ENCODE peak calls at places on chromosomes 4 and X, in four cellular contexts. V, U, G and F are unnamed samples.

GRCh38 chr4:15665738-15666365 is 10.7 kb upstream of the FBXL5 start:
- DNase-seq in G (peak; percentile 82), U (no peak), V (no peak), F (no peak)

GRCh38 chr4:156894234-156894633 is 77.4 kb downstream of the PDGFC start:
- DNase-seq in V (no peak), U (no peak), G (no peak), F (no peak)

GRCh38 chr4:145639281-145639680 is 20.1 kb downstream of the MMAA start:
- DNase-seq in U (no peak), V (no peak), G (no peak), F (no peak)

GRCh38 chr4:36024901-36025610 is 219.3 kb downstream of the ARAP2 start:
- DNase-seq in V (no peak), G (no peak), U (no peak), F (no peak)

GRCh38 chr4:141458501-141458900 is 177.9 kb upstream of the IL15 start:
- DNase-seq in U (no peak), G (no peak), V (no peak), F (no peak)

GRCh38 chr4:184347251-184348239 is 126.8 kb downstream of the IRF2 start:
- DNase-seq in U (peak; percentile 97), V (peak; percentile 58), G (peak; percentile 96), F (no peak)

GRCh38 chrX:63453571-63453970 is 102.4 kb upstream of the SPIN4 start:
- DNase-seq in V (no peak), U (no peak), G (no peak), F (no peak)

GRCh38 chrX:102739642-102740041 is 19.1 kb downstream of the GPRASP3 start:
- DNase-seq in G (no peak), U (no peak), V (no peak), F (no peak)

GRCh38 chrX:72094894-72095293 is 36.8 kb downstream of the RTL5 start:
- DNase-seq in V (peak; percentile 24), G (no peak), U (no peak), F (peak; percentile 39)

GRCh38 chr4:161208564-161208963 is 955.2 kb downstream of the FSTL5 start:
- DNase-seq in G (no peak), V (no peak), U (no peak), F (no peak)

GRCh38 chr4:125891597-125892258 is 577.0 kb downstream of the FAT4 start:
- DNase-seq in V (no peak), G (no peak), U (no peak), F (no peak)

GRCh38 chr4:182231080-182231479 is 12.1 kb upstream of the TENM3 start:
- DNase-seq in V (no peak), G (no peak), U (no peak), F (no peak)

GRCh38 chr4:112270643-112271484 is 14.8 kb downstream of the TIFA start:
- DNase-seq in U (no peak), V (no peak), G (no peak), F (no peak)

GRCh38 chr4:154039435-154040061 is 250.7 kb upstream of the SFRP2 start:
- DNase-seq in U (no peak), G (no peak), V (no peak), F (no peak)

GRCh38 chr4:27929141-27929540 is 1068.5 kb downstream of the STIM2 start:
- DNase-seq in U (no peak), V (no peak), G (no peak), F (no peak)

GRCh38 chrX:100316987-100317386 is 93.1 kb downstream of the PCDH19 start:
- DNase-seq in G (no peak), U (no peak), V (no peak), F (no peak)

GRCh38 chr4:77100234-77100633 is 24.4 kb upstream of the CCNI start:
- DNase-seq in U (no peak), V (no peak), G (no peak), F (no peak)

GRCh38 chr4:56728512-56728911 is 47.4 kb upstream of the HOPX start:
- DNase-seq in U (no peak), V (no peak), G (no peak), F (no peak)

GRCh38 chrX:22987452-22987851 is 12.3 kb upstream of the DDX53 start:
- DNase-seq in V (no peak), U (no peak), G (no peak), F (no peak)

GRCh38 chr4:2283199-2283711 is 21.3 kb upstream of the MXD4 start:
- DNase-seq in U (no peak), G (no peak), V (no peak), F (no peak)

GRCh38 chr4:186029731-186030421 is 39.1 kb upstream of the TLR3 start:
- DNase-seq in V (no peak), G (no peak), U (no peak), F (no peak)

GRCh38 chr4:40628888-40629287 is 776 bp downstream of the RBM47 start:
- DNase-seq in V (no peak), U (no peak), G (no peak), F (no peak)

GRCh38 chr4:110088670-110089069 is 109.7 kb downstream of the ELOVL6 start:
- DNase-seq in U (peak; percentile 23), G (no peak), V (no peak), F (no peak)

GRCh38 chrX:45198706-45199105 is 2.0 kb downstream of the DIPK2B start:
- DNase-seq in V (no peak), G (no peak), U (no peak), F (no peak)

GRCh38 chr4:179447308-179447707 is 2005.1 kb upstream of the AGA start:
- DNase-seq in G (no peak), U (no peak), V (no peak), F (no peak)

GRCh38 chr4:661856-662761 is 12.0 kb downstream of the ATP5ME start:
- DNase-seq in G (no peak), V (no peak), U (no peak), F (no peak)
- TF ChIP-seq SPI1 in G (no peak), V (no peak), U (no peak), F (no peak)

DNA sequence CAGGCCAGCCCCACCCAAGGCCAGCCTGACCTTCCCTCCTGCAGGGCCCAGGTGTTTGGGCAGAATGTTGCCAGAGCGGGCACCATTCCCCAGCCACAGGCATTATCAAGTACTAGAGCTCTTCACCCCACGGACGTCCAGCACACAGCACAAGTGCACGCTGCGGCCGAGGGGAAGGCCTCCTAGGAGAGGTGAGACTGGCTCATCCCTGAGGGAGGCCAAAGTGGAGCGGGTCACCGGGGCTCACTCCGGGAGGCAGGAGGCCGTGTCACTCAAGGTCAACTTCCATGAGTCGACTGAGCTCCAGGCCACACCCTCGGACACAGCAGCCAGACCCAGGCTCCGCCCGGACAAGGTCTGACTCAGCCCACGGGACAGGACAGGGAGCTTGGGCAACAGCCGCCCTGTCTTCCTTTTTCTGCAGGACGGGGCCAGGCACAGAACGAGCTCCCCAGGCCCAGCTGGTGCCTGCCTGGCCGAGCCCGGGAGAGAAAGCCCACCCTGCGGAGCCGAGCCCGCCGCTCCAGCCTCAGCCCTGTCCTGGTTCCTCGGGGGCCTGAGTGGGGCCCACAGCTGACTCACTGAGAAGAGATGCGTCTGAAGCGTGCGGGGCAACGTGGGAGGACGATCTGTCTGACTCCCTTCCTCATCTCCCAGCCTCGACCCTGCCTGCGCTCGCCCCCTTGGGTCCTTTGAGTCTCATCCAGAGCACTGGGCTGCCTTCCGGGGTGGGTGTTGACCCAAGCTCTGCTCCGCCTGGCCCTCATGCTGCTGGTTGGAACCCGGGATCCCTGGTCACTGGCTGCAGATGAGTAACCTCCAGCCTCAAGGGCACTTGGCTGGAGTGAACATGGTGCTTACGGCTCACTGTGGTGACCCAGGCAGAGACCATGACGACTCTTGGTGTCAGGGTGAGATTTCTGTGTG is 1.6 kb downstream of the SLC49A3 start:
- DNase-seq in V (peak; percentile 91), G (peak; percentile 71), U (no peak), F (no peak)
- TF ChIP-seq POLR2AphosphoS5 in V (no peak), G (no peak), U (no peak), F (no peak)

DNA sequence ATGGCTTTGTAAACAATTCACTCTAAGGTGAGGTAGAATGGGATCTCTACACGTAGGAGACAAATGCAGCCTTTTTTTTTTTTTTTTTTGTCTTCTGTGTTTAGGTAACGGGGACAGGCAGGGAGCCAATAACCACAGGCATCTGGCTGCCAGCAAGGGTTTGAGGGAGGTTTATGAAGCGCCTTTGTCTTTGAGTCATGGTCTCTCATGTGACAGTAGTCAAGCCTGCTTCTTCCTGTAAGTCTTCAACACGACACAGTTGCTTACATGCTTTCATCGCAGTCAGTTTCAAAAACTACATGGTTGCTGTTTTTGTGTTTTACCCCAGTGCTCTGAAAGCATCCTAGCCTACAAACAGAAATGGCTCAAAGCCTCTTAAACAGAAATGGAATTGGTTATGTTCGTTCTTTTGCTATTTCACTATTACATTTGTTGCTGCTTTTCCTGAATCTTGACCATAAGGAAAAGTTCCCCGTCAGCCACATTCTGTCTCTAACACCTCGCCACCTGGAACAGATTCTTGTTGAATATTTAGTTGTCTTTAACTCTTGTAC is 127.8 kb upstream of the METTL14 start:
- DNase-seq in G (peak; percentile 11), V (no peak), U (no peak), F (no peak)
- TF ChIP-seq SPI1 in G (no peak), V (no peak), U (no peak), F (no peak)

DNA sequence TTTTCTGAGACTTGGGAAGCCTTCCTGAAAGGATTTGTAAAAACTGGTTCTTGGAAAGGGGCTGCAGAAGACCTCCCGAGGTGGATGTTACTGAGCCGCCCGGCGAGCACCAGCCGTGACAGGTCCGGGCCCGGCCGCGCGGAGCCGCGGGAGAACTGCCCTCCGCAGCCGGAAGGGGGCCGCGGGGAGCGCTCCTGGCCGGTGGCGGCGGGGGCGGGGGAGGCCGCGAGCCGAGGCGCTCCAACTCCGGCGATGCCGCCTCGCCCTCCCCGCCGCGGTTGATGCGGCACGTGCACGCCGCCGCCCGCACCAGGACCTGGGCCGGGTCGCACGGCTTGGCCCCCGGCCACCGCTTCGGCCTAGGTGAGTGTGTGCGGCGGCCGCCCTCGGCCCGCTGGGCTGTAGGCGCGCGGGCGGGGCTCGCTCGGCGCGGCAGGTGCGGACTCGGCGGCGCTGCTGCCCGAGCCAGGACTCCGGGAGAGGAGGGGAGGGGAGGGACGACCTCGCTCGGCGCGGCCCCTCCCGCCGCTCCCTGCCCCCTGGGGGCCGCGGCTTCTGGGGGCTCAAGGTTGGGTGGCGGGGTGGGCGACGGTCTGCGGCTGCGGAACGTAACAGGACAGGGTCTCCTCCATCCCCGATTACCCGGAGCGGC is 1.7 kb downstream of the SPRY1 start:
- DNase-seq in G (no peak), U (no peak), V (peak; percentile 47), F (peak; percentile 58)
- TF ChIP-seq POLR2AphosphoS5 in G (no peak), U (no peak), V (no peak), F (no peak)

GRCh38 chr4:89049853-89050252 is 7.1 kb downstream of the FAM13A start:
- DNase-seq in U (no peak), G (no peak), V (no peak), F (no peak)
- TF ChIP-seq SPI1 in U (no peak), G (no peak), V (no peak), F (no peak)

GRCh38 chr4:78322032-78322431 is 229.5 kb upstream of the ANXA3 start:
- DNase-seq in G (no peak), U (no peak), V (no peak), F (no peak)
- TF ChIP-seq POLR2AphosphoS5 in G (no peak), U (no peak), V (no peak), F (no peak)